ENCODE peak calls at places on chromosomes 11 and 22, in five cellular contexts. B, K, L, P and M are unnamed samples.

GRCh38 chr11:33885338-33886005 is 6.4 kb downstream of the LMO2 start:
- DNase-seq in L (no peak), P (no peak), K (no peak), B (no peak), M (no peak)

GRCh38 chr11:64234840-64235379 is 526 bp downstream of the VEGFB start:
- DNase-seq in P (peak; percentile 70), L (no peak), K (no peak), B (peak; percentile 34), M (peak; percentile 59)

GRCh38 chr22:36326178-36327161 is 61.3 kb downstream of the MYH9 start:
- DNase-seq in P (no peak), B (no peak), K (no peak), L (no peak), M (no peak)

GRCh38 chr11:74743640-74744039 is 5.0 kb upstream of the RNF169 start:
- DNase-seq in K (no peak), P (no peak), B (no peak), L (no peak), M (no peak)

GRCh38 chr11:36237341-36237740 is 51.9 kb downstream of the COMMD9 start:
- DNase-seq in K (no peak), L (no peak), B (no peak), P (no peak), M (no peak)

GRCh38 chr11:64810891-64811272 is 531 bp upstream of the MEN1 start:
- DNase-seq in K (no peak), B (no peak), P (peak; percentile 79), L (no peak), M (no peak)

GRCh38 chr11:123080023-123080422 is 18.1 kb upstream of the HSPA8 start:
- DNase-seq in P (no peak), L (no peak), B (no peak), K (no peak), M (no peak)

GRCh38 chr11:8090756-8091155 is 9.7 kb downstream of the TUB start:
- DNase-seq in B (peak; percentile 34), L (no peak), P (peak; percentile 95), K (peak; percentile 63), M (no peak)

GRCh38 chr11:18050853-18051252 is 4.8 kb upstream of the TPH1 start:
- DNase-seq in L (no peak), K (no peak), B (no peak), P (no peak), M (no peak)

GRCh38 chr11:64176751-64177150 is 9.2 kb upstream of the STIP1 start:
- DNase-seq in L (no peak), B (no peak), K (no peak), P (no peak), M (no peak)

GRCh38 chr11:123973816-123974215 is 3.8 kb downstream of the OR10S1 start:
- DNase-seq in B (peak; percentile 89), P (no peak), K (no peak), L (peak; percentile 43), M (no peak)

GRCh38 chr11:111379500-111380136 is 543 bp upstream of the POU2AF1 start:
- DNase-seq in B (no peak), K (no peak), P (no peak), L (no peak), M (peak; percentile 32)

GRCh38 chr11:102552447-102553200 is 22.1 kb upstream of the MMP7 start:
- DNase-seq in K (no peak), B (no peak), L (peak; percentile 87), P (no peak), M (no peak)

GRCh38 chr11:134333951-134334350 is 2.2 kb downstream of the GLB1L2 start:
- DNase-seq in L (no peak), K (no peak), P (no peak), B (no peak), M (no peak)